ENCODE peak calls at places on chromosomes 6 and 20, in four cellular contexts. Q is IMR-90, K is mesendoderm, V is H1. O is an unnamed sample.

GRCh38 chr6:42281016-42281533 is 63.4 kb upstream of the MRPS10 start:
- DNase-seq in K (no peak), Q (no peak), V (no peak), O (no peak)

GRCh38 chr20:47319517-47320252 is 36.8 kb downstream of the ZMYND8 start:
- DNase-seq in V (peak), Q (peak), K (peak), O (peak)

GRCh38 chr6:11368760-11369159 is 136.3 kb upstream of the NEDD9 start:
- DNase-seq in Q (no peak), K (no peak), V (no peak), O (no peak)

GRCh38 chr6:45378324-45378926 is 691 bp upstream of the SUPT3H start:
- DNase-seq in K (no peak), Q (no peak), V (no peak), O (no peak)

GRCh38 chr6:148516116-148517016 is 173.7 kb downstream of the SASH1 start:
- DNase-seq in K (no peak), Q (no peak), V (no peak), O (no peak)

GRCh38 chr6:128204621-128205020 is 303.8 kb upstream of the THEMIS start:
- DNase-seq in Q (no peak), V (no peak), K (peak), O (no peak)

GRCh38 chr20:43975096-43975768 is 60.6 kb downstream of the TOX2 start:
- DNase-seq in Q (peak), V (no peak), K (peak), O (no peak)

GRCh38 chr20:47038581-47039560 is 144.2 kb downstream of the EYA2 start:
- DNase-seq in Q (no peak), V (no peak), K (no peak), O (no peak)

GRCh38 chr6:112149236-112149635 is 61.8 kb downstream of the FAM229B start:
- DNase-seq in Q (peak), V (no peak), K (no peak), O (no peak)

GRCh38 chr6:16332175-16332542 is 93.8 kb downstream of the GMPR start:
- DNase-seq in V (peak), K (peak), Q (peak), O (peak)

GRCh38 chr20:32964575-32964974 is 39.7 kb downstream of the SUN5 start:
- DNase-seq in Q (no peak), K (no peak), V (no peak), O (no peak)

GRCh38 chr20:34437330-34437986 is 74.4 kb downstream of the ITCH start:
- DNase-seq in Q (peak), K (no peak), V (no peak), O (no peak)

GRCh38 chr6:5499644-5500306 is 238.5 kb downstream of the FARS2 start:
- DNase-seq in Q (peak), V (no peak), K (no peak), O (no peak)

GRCh38 chr6:54717849-54718455 is 128.6 kb upstream of the FAM83B start:
- DNase-seq in V (peak), K (peak), Q (peak), O (peak)
- H4K5ac ChIP-seq in V (no peak), K (no peak), Q (no peak), O (no peak)

DNA sequence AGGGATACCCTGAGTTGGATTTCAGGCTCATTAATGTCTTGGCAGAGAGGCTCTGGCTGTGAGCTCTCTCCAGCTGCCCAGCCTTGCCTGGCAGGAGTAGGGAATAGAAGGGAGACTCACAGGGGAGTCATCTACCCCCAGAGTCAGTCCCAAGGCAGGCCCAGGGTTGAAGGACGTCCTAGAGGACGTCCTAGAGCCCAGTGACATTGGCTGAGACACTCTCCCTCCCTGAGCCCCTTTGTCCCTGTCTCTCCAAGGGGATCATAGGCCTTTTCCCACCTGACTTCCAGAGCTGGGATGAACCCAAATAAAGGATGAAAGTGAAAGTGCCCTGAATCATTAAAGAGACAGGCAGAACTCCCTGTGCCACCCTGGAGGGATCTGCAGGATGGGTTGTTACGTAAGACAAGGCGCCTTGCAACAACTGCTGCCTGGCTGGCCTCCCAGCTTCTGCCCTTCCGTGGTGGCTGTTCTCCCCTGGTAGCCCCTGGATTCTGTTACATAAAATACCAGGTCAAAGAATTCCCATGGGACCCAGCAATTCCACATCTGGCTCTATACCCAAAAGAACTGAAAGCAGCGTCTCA is 53.6 kb upstream of the SIRPA start:
- DNase-seq in Q (peak), V (no peak), K (no peak), O (no peak)
- H4K8ac ChIP-seq in Q (peak), V (no peak), K (no peak), O (no peak)

DNA sequence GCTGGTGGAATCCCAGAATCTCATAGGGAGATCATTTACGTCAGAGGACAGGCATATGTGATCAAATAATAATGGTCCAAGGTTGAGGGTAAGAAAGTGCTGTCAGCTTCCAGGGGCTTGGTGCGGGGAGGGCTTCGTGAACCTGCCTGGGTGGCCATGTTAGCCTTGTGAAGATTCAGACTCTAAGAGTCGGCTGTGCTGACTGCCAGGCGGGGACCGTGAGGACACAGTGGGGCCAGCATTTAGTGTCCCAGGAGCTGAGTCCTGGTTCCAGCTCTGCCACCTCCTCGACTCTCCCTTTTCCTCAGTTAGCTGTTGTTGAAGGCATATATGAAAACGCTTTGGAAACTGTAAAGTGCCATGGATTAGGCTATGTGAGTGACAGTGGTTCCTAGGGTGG is 33.5 kb downstream of the VSTM2L start:
- DNase-seq in K (no peak), Q (no peak), V (no peak), O (no peak)
- H4K5ac ChIP-seq in K (no peak), Q (no peak), V (no peak), O (no peak)

DNA sequence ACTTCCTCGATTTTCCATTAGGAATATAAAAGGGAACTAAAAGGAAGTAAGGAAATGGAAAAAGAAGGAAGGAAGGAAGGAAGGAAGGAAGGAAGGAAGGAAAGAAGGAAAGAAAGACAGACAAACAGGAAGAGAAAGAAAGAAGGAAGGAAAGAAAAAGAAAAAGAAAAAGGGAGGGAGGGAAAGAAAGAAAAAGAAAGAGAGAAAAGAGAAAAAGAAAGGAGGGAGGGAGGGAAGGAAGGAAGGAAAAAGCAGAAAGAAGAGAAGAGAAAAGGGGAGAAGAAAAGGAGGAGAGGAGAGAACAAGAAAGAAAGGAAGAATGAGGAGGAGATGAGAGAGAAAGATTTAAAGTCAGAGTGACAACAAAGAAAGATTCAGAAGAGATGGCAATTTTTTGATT is 724.5 kb downstream of the GRIK2 start:
- DNase-seq in V (no peak), Q (no peak), K (no peak), O (no peak)
- H4K8ac ChIP-seq in V (no peak), Q (no peak), K (no peak), O (no peak)

GRCh38 chr6:122736166-122736565 is 43.4 kb upstream of the FABP7 start:
- DNase-seq in V (no peak), Q (no peak), K (no peak), O (no peak)
- H4K5ac ChIP-seq in V (no peak), Q (no peak), K (no peak), O (no peak)

GRCh38 chr6:31400467-31401289 is 2.7 kb upstream of the MICA start:
- DNase-seq in Q (peak), V (peak), K (peak), O (peak)
- H4K8ac ChIP-seq in Q (peak), V (peak), K (no peak), O (no peak)

GRCh38 chr6:154995241-154996162 is at the start of gene TIAM2:
- DNase-seq in V (peak), K (peak), Q (no peak), O (peak)
- H4K5ac ChIP-seq in V (peak), K (no peak), Q (no peak), O (no peak)

DNA sequence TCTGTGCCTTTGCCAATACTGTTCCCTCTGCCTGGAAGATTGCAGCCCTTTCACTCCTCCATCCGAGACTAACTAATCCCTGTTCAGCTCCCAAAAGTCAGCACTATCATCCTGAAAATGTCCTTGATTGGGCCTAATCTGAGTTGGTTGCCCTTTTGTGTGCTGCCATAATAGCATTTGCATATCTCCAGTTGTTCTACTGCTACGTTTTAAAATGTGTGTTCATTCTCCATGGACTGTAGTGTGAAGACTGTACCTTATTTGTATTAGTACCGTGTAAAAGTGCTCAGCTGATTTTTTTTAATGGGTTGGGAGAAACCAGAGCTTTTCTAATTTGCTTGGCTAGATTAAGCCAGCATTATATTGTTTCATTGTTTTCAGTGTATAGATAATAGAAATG is 401.3 kb downstream of the LAMA2 start:
- DNase-seq in K (no peak), V (no peak), Q (no peak), O (no peak)
- H4K8ac ChIP-seq in K (no peak), V (no peak), Q (no peak), O (no peak)

DNA sequence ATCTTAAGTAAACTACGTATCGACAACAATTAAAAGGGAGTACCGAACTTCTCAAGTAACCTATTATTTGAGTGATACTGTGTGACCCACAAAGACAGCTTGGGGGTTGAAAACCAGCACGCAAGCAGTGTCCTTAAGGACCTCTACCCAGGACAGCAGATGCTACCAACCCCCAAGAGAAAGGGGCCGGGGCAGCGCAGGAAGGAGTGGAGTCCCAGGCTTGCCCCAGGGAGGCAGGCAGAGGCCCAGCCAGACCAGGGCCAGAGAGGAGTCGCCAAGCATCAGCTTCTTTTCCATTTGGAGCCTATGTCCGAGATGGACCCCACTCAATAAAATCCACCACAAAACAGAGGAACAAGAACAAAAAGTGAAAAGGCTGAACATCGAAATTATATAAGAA is 11.9 kb downstream of the DIDO1 start:
- DNase-seq in K (no peak), V (no peak), Q (no peak), O (no peak)
- H4K5ac ChIP-seq in K (no peak), V (no peak), Q (no peak), O (no peak)

DNA sequence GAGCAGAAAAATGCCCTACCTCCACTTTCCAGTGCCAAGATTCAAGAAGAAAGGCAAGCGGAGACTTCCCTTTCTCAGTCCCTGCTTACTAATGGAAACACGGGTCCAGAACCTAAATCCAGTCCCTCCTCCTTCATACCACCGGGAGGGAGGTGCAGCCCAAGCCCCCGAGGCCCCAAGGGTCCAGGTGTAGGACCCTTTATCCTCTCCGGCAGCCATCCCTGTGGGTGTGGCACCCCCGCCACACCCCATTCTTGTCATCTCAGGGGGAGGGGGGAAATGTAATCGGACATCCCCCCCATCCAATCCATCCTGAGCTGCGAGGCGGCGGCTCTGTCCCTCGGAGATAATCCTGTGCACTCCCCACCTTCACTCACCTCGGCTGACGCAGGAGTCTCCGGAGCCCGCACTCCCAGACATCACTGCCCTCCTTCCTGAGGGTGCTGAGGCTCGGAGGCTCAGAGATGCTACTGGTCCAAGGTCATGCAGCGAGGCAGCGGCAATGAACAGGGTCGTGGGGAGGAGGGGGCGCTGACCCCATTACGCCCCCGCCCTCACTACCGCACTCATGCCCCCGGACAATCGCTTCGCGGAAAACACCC is 620 bp downstream of the ADISSP start:
- DNase-seq in K (no peak), V (no peak), Q (no peak), O (no peak)
- H4K8ac ChIP-seq in K (no peak), V (peak), Q (peak), O (no peak)

O was measured in H9.